ENCODE peak calls at places on chromosomes 5 and 9, in four cellular contexts. I, Z, V and M are unnamed samples.

GRCh38 chr5:10261065-10261464 is 11.0 kb downstream of the CCT5 start:
- DNase-seq in I (no peak), V (no peak), Z (no peak), M (no peak)

GRCh38 chr5:6820851-6821479 is 107.7 kb downstream of the TENT4A start:
- DNase-seq in V (peak), Z (no peak), I (peak), M (no peak)

GRCh38 chr5:1889321-1890065 is 6.8 kb upstream of the IRX4 start:
- DNase-seq in Z (no peak), I (no peak), V (no peak), M (no peak)

GRCh38 chr9:114405294-114406034 is 17.7 kb upstream of the AKNA start:
- DNase-seq in I (peak), Z (peak), V (peak), M (peak)

GRCh38 chr5:78611161-78611605 is 37.4 kb downstream of the LHFPL2 start:
- DNase-seq in Z (no peak), V (no peak), I (no peak), M (no peak)

GRCh38 chr9:9437641-9438040 is 1175.2 kb downstream of the PTPRD start:
- DNase-seq in I (no peak), V (no peak), Z (no peak), M (no peak)

GRCh38 chr5:122436615-122437014 is 124.6 kb downstream of the SNCAIP start:
- DNase-seq in I (no peak), V (peak), Z (no peak), M (no peak)

GRCh38 chr5:115209279-115209678 is 39.6 kb upstream of the TRIM36 start:
- DNase-seq in V (peak), Z (no peak), I (peak), M (no peak)

GRCh38 chr5:9512452-9512851 is 33.4 kb downstream of the SEMA5A start:
- DNase-seq in V (no peak), Z (no peak), I (no peak), M (peak)

GRCh38 chr9:16613605-16614004 is 256.9 kb downstream of the BNC2 start:
- DNase-seq in V (no peak), Z (no peak), I (no peak), M (no peak)

GRCh38 chr5:92850886-92851285 is 730.1 kb downstream of the NR2F1-AS1 start:
- DNase-seq in V (no peak), Z (no peak), I (no peak), M (no peak)

GRCh38 chr5:909994-910768 is 17.5 kb downstream of the TRIP13 start:
- DNase-seq in I (no peak), V (no peak), Z (no peak), M (no peak)

GRCh38 chr9:85700330-85700729 is 41.4 kb downstream of the AGTPBP1 start:
- DNase-seq in Z (no peak), I (no peak), V (no peak), M (no peak)

GRCh38 chr9:121778252-121779225 is 127.1 kb downstream of the DAB2IP start:
- DNase-seq in Z (no peak), V (no peak), I (no peak), M (peak)

GRCh38 chr9:133335924-133336811 is at the start of gene SURF6:
- DNase-seq in V (peak), I (peak), Z (peak), M (peak)

GRCh38 chr5:112492291-112492690 is 73.2 kb upstream of the EPB41L4A start:
- DNase-seq in V (peak), I (peak), Z (peak), M (peak)

GRCh38 chr9:84189901-84190300 is 150.7 kb downstream of the SLC28A3 start:
- DNase-seq in Z (peak), V (peak), I (no peak), M (no peak)

GRCh38 chr9:129336601-129337286 is 158.7 kb upstream of the IER5L start:
- DNase-seq in Z (peak), I (no peak), V (peak), M (peak)

GRCh38 chr5:146680846-146681585 is 165.0 kb upstream of the GPR151 start:
- DNase-seq in Z (no peak), V (no peak), I (no peak), M (no peak)

GRCh38 chr5:108726446-108727091 is 21.1 kb upstream of the FER start:
- DNase-seq in V (no peak), Z (no peak), I (no peak), M (peak)